ENCODE peak calls at places on chromosomes 4 and X, in ten cellular contexts. W, B, G, T, Z, E, V, D, U and F are unnamed samples.

GRCh38 chrX:1873671-1874070 is 258.8 kb downstream of the ASMT start:
- DNase-seq in E (no peak), U (no peak), D (no peak), G (no peak), Z (no peak), V (no peak), B (no peak), T (no peak), W (no peak), F (no peak)

GRCh38 chr4:143252478-143252877 is 67.8 kb downstream of the USP38 start:
- DNase-seq in T (no peak), Z (no peak), U (no peak), B (no peak), D (no peak), W (no peak), E (no peak), V (no peak), G (no peak), F (no peak)

GRCh38 chr4:140691369-140691768 is 64.8 kb downstream of the TBC1D9 start:
- DNase-seq in Z (peak; percentile 59), G (peak; percentile 36), U (no peak), T (peak; percentile 42), W (no peak), B (no peak), D (no peak), V (no peak), E (peak; percentile 78), F (no peak)

GRCh38 chr4:157320092-157320491 is 99.6 kb downstream of the GRIA2 start:
- DNase-seq in B (no peak), D (no peak), T (no peak), U (no peak), E (no peak), W (no peak), V (no peak), Z (no peak), G (no peak), F (no peak)

GRCh38 chr4:91936301-91936700 is 367.5 kb upstream of the GRID2 start:
- DNase-seq in T (no peak), W (no peak), G (no peak), D (no peak), B (no peak), U (no peak), V (no peak), E (peak; percentile 68), Z (peak; percentile 69), F (no peak)

GRCh38 chr4:184762100-184762499 is 28.2 kb upstream of the CENPU start:
- DNase-seq in U (no peak), T (no peak), D (no peak), V (no peak), W (no peak), B (no peak), E (no peak), G (no peak), Z (no peak), F (no peak)

GRCh38 chr4:128285085-128286023 is 2.3 kb downstream of the PGRMC2 start:
- DNase-seq in B (no peak), E (peak; percentile 44), V (no peak), U (peak; percentile 30), Z (no peak), T (no peak), D (no peak), G (no peak), W (no peak), F (no peak)

GRCh38 chr4:151202851-151203455 is 74.0 kb upstream of the PRSS48 start:
- DNase-seq in V (no peak), W (no peak), U (no peak), E (peak; percentile 37), B (no peak), D (no peak), Z (no peak), G (no peak), T (no peak), F (no peak)

GRCh38 chr4:31237242-31237641 is 517.1 kb downstream of the PCDH7 start:
- DNase-seq in V (no peak), D (no peak), T (no peak), E (no peak), W (no peak), B (no peak), G (no peak), Z (no peak), U (peak; percentile 2), F (no peak)

GRCh38 chr4:90951037-90951436 is 823.8 kb downstream of the CCSER1 start:
- DNase-seq in G (peak; percentile 83), B (no peak), Z (peak; percentile 79), U (peak; percentile 10), D (no peak), V (no peak), E (no peak), W (no peak), T (no peak), F (no peak)

GRCh38 chr4:126965876-126966275 is 666.9 kb upstream of the INTU start:
- DNase-seq in T (peak; percentile 27), V (no peak), B (no peak), U (no peak), W (no peak), D (no peak), E (no peak), Z (no peak), G (no peak), F (no peak)

GRCh38 chrX:54540289-54540688 is 10.3 kb downstream of the GNL3L start:
- DNase-seq in G (no peak), Z (no peak), E (peak; percentile 25), U (peak; percentile 52), V (no peak), D (no peak), T (no peak), W (no peak), B (no peak), F (no peak)

GRCh38 chr4:140098481-140099132 is 55.4 kb downstream of the MAML3 start:
- DNase-seq in T (no peak), W (no peak), U (peak; percentile 87), Z (no peak), V (no peak), G (no peak), D (no peak), E (no peak), B (no peak), F (no peak)

GRCh38 chr4:182724414-182724813 is 192.8 kb downstream of the DCTD start:
- DNase-seq in Z (no peak), T (no peak), G (no peak), E (peak; percentile 39), D (no peak), W (no peak), U (peak; percentile 10), B (no peak), V (no peak), F (no peak)

GRCh38 chr4:118740869-118741268 is 55.7 kb downstream of the METTL14 start:
- DNase-seq in G (no peak), T (no peak), B (no peak), V (no peak), D (no peak), W (no peak), U (peak; percentile 57), Z (no peak), E (peak; percentile 84), F (no peak)

GRCh38 chr4:145609494-145610427 is 9.4 kb upstream of the MMAA start:
- DNase-seq in Z (peak; percentile 60), B (peak; percentile 61), G (no peak), E (peak; percentile 89), T (peak; percentile 61), W (peak; percentile 46), D (no peak), U (peak; percentile 65), V (no peak), F (peak; percentile 57)

GRCh38 chr4:10158355-10158942 is 41.9 kb upstream of the WDR1 start:
- DNase-seq in B (no peak), D (no peak), Z (no peak), G (no peak), V (no peak), T (no peak), E (peak; percentile 27), W (no peak), U (no peak), F (no peak)

GRCh38 chrX:130224810-130225209 is 43.9 kb downstream of the ZNF280C start:
- DNase-seq in W (no peak), D (no peak), E (peak; percentile 73), G (no peak), V (no peak), Z (no peak), U (no peak), T (no peak), B (no peak), F (no peak)

GRCh38 chrX:136219893-136220292 is 31.3 kb downstream of the MAP7D3 start:
- DNase-seq in W (no peak), V (no peak), B (no peak), E (no peak), Z (no peak), G (no peak), D (no peak), T (no peak), U (peak; percentile 15), F (no peak)

GRCh38 chr4:173442223-173442932 is 43.5 kb upstream of the SCRG1 start:
- DNase-seq in Z (no peak), G (no peak), W (no peak), E (no peak), V (no peak), T (no peak), U (no peak), B (no peak), D (no peak), F (no peak)

GRCh38 chrX:9396930-9397329 is 67.9 kb upstream of the TBL1X start:
- DNase-seq in Z (no peak), U (no peak), W (no peak), T (no peak), G (peak; percentile 31), E (no peak), B (no peak), V (no peak), D (no peak), F (no peak)

GRCh38 chrX:151780621-151781020 is 46.1 kb downstream of the CNGA2 start:
- DNase-seq in U (no peak), V (no peak), Z (no peak), E (no peak), T (no peak), W (no peak), G (no peak), B (no peak), D (no peak), F (no peak)

GRCh38 chr4:105453550-105454201 is 20.2 kb downstream of the PPA2 start:
- DNase-seq in B (no peak), U (peak; percentile 3), E (no peak), T (no peak), G (no peak), D (no peak), V (no peak), W (no peak), Z (no peak), F (no peak)

GRCh38 chrX:13747836-13748235 is 13.3 kb downstream of the OFD1 start:
- DNase-seq in B (no peak), W (no peak), D (no peak), Z (no peak), V (no peak), U (peak; percentile 62), T (no peak), E (peak; percentile 73), G (no peak), F (peak; percentile 15)

GRCh38 chr4:2291705-2292651 is 30.1 kb upstream of the MXD4 start:
- DNase-seq in E (no peak), D (no peak), T (no peak), V (peak; percentile 70), U (no peak), Z (no peak), W (no peak), G (no peak), B (no peak), F (no peak)

GRCh38 chrX:68261060-68261672 is 172.1 kb downstream of the OPHN1 start:
- DNase-seq in D (no peak), G (no peak), Z (no peak), B (no peak), E (peak; percentile 8), T (no peak), U (peak; percentile 10), W (no peak), V (no peak), F (no peak)

GRCh38 chr4:167715176-167715575 is 377.2 kb upstream of the ANXA10 start:
- DNase-seq in Z (no peak), D (no peak), G (no peak), B (no peak), V (no peak), T (no peak), W (no peak), E (peak; percentile 31), U (peak; percentile 58), F (no peak)

GRCh38 chr4:57104706-57105560 is 5.3 kb downstream of the IGFBP7 start:
- DNase-seq in U (no peak), Z (no peak), V (no peak), W (no peak), B (no peak), G (no peak), D (no peak), T (no peak), E (peak; percentile 47), F (no peak)